ENCODE peak calls at places on chromosome 22, in four cellular contexts. A, X, W and Z are unnamed samples.

GRCh38 chr22:19663821-19664325 is 50.4 kb upstream of the SEPTIN5 start:
- DNase-seq in W (peak; percentile 70), A (no peak), X (no peak), Z (no peak)

GRCh38 chr22:21044931-21045584 is 688 bp upstream of the LRRC74B start:
- DNase-seq in A (no peak), X (peak; percentile 46), W (no peak), Z (no peak)

GRCh38 chr22:27399161-27399560 is 402.4 kb downstream of the MN1 start:
- DNase-seq in X (no peak), A (no peak), W (no peak), Z (no peak)

GRCh38 chr22:17281026-17281809 is 62.0 kb upstream of the ADA2 start:
- DNase-seq in A (no peak), X (no peak), W (no peak), Z (no peak)

GRCh38 chr22:50104149-50104548 is 14.3 kb downstream of the MOV10L1 start:
- DNase-seq in X (no peak), A (no peak), W (no peak), Z (no peak)

GRCh38 chr22:32341122-32341740 is 16.4 kb upstream of the RFPL3 start:
- DNase-seq in X (no peak), W (no peak), A (peak; percentile 17), Z (no peak)

GRCh38 chr22:27212617-27213177 is 555.3 kb downstream of the MIAT start:
- DNase-seq in W (peak; percentile 96), X (no peak), A (no peak), Z (peak; percentile 77)

GRCh38 chr22:50600541-50600940 is at the start of gene MAPK8IP2:
- DNase-seq in X (no peak), W (no peak), A (no peak), Z (peak; percentile 23)

GRCh38 chr22:28183078-28183870 is 264.2 kb upstream of the PITPNB start:
- DNase-seq in X (no peak), W (no peak), A (peak; percentile 27), Z (peak; percentile 57)

GRCh38 chr22:45105281-45105700 is 58.4 kb upstream of the NUP50 start:
- DNase-seq in W (no peak), A (no peak), X (no peak), Z (peak; percentile 11)

GRCh38 chr22:37419370-37419915 is 7.8 kb downstream of the ELFN2 start:
- DNase-seq in X (no peak), A (no peak), W (no peak), Z (peak; percentile 29)

GRCh38 chr22:19419464-19420178 is 11.9 kb downstream of the HIRA start:
- DNase-seq in W (no peak), X (no peak), A (no peak), Z (no peak)

GRCh38 chr22:44595841-44596341 is 97.9 kb upstream of the RTL6 start:
- DNase-seq in A (no peak), W (peak; percentile 21), X (no peak), Z (no peak)

GRCh38 chr22:44811141-44811540 is 58.8 kb downstream of the ARHGAP8 start:
- DNase-seq in X (no peak), A (no peak), W (no peak), Z (no peak)

GRCh38 chr22:28605362-28605761 is 74.3 kb downstream of the TTC28 start:
- DNase-seq in W (no peak), X (no peak), A (no peak), Z (no peak)

GRCh38 chr22:21713428-21714058 is 22.1 kb downstream of the YPEL1 start:
- DNase-seq in W (no peak), X (no peak), A (no peak), Z (no peak)

DNA sequence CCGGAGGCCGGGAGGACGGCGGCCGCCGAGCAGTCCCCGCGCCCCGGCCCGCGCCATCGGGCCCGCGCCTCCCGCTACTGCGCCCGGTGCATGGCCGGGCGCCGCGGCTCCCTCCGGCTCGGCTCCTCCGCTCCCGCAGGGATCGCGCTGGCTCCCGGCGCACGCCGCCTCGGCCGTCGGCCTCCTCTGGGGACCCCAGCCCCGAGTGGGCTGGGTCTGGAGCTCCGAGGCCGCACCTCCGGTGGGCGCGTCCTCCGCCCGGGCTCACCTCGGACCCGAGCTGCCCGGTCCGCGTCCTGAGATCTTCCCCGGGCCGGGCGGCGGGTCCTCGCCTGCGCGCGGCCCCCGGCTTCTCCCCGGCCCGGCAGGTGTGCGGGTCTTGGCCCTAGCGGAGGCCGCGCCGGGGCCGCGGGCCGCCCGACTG is 251 bp downstream of the SHISA8 start:
- DNase-seq in A (no peak), W (no peak), X (no peak), Z (no peak)
- H3K4me3 ChIP-seq in A (peak overlapping the region; percentile 43), W (no peak overlapping the region), X (peak overlapping the region; percentile 41), Z (peak overlapping the region; percentile 45)

GRCh38 chr22:39931271-39931670 is 28.9 kb upstream of the TMA7B start:
- DNase-seq in W (no peak), A (no peak), X (no peak), Z (no peak)

GRCh38 chr22:39935116-39935515 is 25.1 kb upstream of the TMA7B start:
- DNase-seq in A (no peak), W (no peak), X (no peak), Z (no peak)

GRCh38 chr22:39933741-39934140 is 26.5 kb upstream of the TMA7B start:
- DNase-seq in X (no peak), A (no peak), W (no peak), Z (no peak)

GRCh38 chr22:39932166-39932565 is 28.0 kb upstream of the TMA7B start:
- DNase-seq in X (no peak), W (no peak), A (no peak), Z (no peak)

DNA sequence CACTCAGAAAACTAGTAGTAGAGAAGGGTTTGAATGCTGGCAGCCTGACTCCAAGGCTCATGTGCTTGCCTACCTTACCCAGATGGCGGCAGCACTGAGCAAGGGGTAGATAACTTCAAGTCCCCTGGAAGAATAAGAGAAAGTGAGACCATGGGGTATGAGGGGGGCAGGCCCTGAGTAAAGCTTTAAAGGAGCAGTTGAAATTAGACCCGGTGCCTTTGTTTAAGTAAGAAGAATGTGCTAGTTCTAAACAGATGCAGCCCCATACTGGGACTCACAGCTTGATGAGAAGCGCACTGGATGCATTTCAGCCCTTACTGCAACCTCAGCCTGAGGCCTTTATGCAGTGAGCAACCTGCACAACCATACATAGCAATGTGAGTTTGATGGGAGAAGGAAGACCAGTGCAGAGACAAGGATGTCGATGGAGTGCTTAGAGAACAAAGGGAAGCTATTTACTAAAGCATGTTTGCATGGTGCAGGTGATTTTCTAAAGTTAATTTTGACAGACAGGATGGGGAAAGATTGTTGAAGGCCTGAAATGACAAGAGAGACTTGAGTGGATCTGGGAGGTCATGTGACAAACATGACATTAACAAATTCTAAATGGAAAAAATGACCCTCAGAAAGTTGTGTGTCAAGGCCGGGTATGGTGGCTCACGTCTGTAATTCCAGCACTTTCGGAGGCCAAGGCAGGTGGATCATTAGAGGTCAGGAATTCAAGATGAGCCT is 27.1 kb upstream of the TMA7B start:
- DNase-seq in W (peak; percentile 23), X (no peak), A (peak; percentile 71), Z (peak; percentile 55)
- H3K27me3 ChIP-seq in W (peaks cover 38% of the 10 kb centered on the region), X (peaks cover 60% of the 10 kb centered on the region), A (peaks cover 24% of the 10 kb centered on the region), Z (no peaks in the 10 kb centered on the region)

DNA sequence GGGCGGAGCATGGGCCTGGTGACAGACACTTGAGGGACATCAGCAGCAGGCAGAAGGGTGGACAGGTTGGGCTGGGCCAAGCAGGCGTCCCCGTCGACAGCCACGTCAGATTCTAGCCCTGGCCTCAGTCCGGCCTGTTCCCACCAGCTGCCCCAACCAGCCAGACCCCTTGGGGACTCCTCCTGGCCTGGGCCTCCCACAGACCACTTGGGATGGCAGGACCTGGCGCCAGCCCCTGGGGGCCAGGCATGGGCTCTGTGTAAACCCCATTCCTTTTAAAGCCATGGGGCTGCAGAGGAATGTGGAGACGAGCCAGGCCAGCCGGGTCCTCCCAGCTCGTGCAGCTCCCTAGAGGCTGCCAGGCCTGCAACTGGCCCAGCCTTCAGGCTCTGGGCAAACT is 4.7 kb upstream of the SUSD2 start:
- DNase-seq in A (no peak), X (no peak), W (no peak), Z (no peak)
- H3K4me1 ChIP-seq in A (peaks cover 12% of the 10 kb centered on the region), X (peaks cover 15% of the 10 kb centered on the region), W (no peaks in the 10 kb centered on the region), Z (peaks cover 3% of the 10 kb centered on the region)

GRCh38 chr22:36026741-36027140 is 1.9 kb downstream of the RBFOX2 start:
- DNase-seq in W (peak; percentile 49), X (no peak), A (no peak), Z (no peak)
- H3K4me3 ChIP-seq in W (peak overlapping the region; percentile 74), X (peak overlapping the region; percentile 71), A (peak overlapping the region; percentile 90), Z (no peak overlapping the region)

DNA sequence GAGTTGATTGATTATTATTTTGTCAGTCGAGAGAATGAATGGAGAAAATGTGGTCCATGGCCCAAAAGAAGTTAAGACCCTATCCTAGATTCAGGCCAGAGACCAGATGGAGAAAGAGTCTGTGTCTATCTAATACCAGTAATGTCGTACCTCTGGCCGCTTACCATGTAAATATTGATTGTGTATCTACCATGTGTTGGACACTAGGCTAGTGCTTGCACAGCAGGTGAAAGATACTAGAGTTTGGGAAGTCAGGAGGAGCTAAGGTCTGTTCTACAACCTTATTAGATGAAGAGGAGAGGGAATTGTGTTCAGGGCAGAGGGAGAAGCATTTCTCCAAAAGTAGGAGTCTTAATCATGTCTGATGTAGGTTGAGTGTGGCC is 31.8 kb downstream of the PIK3IP1 start:
- DNase-seq in X (no peak), A (no peak), W (no peak), Z (no peak)
- H3K27me3 ChIP-seq in X (no peaks in the 10 kb centered on the region), A (no peaks in the 10 kb centered on the region), W (no peaks in the 10 kb centered on the region), Z (no peaks in the 10 kb centered on the region)

DNA sequence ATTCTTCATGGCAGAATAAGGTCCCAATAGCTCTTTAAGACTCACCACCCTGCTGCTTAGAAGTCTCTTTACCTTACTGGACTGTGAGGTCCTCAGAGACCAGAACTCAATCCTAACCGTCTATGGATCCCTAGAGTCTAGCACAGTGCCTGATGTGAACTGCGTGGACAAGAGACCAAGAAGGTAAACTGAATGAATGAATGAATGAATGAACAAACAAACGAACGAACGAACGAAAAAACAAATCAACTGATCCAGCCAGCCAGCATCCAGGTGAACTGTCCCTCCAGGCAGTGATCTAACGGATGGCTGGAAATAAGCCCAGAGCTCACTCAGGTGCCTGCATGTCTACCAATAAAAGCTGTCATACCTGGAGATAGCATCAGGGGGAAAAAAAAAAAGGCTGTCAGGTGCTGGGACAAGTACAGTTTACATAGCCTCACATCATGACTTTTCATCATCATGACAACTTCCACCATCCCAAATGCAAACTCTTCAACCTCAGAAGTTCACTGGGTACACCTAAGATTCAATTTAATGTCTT is 59.8 kb downstream of the PACSIN2 start:
- DNase-seq in X (no peak), A (no peak), W (no peak), Z (no peak)
- H3K4me1 ChIP-seq in X (peaks cover 53% of the 10 kb centered on the region), A (peaks cover 35% of the 10 kb centered on the region), W (peaks cover 26% of the 10 kb centered on the region), Z (peaks cover 5% of the 10 kb centered on the region)

DNA sequence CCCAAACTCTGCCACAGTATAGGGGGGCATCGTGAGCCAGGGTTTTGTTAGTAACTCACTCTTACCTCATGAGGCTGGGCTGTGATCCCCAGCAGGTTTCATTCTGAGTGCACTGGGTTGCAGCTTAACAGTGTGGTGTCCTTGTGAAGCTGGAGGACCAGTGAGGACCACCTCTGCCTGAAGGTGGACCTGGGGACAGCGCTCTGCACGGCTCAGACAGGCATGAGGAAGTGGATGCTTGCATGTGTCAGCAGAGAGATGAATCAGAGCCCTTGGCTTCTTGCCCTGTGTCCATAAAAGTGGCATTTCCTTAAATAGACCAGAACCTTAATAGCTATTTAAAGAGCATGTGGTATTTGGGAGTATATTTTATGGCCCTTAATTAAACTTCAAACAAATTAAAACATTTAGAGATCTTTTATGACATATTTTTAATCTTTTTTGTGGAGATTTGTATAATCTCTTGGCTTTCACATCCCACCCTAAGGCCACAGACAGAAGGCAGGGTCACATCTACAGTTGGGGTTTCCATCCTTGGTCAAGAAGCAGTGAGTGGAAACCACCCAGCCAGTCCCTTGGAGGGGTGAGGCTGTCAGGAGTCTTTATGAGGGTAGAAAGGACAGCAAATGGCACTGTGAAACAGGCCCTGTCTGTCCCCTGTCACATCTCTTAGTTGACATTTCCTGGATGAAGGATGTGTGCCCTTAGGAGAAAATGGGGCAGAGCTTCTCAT is 24.8 kb upstream of the ADORA2A start:
- DNase-seq in A (peak; percentile 75), X (no peak), W (peak; percentile 97), Z (peak; percentile 96)
- H3K4me3 ChIP-seq in A (no peak overlapping the region), X (no peak overlapping the region), W (no peak overlapping the region), Z (no peak overlapping the region)

GRCh38 chr22:38844661-38845367 is 986 bp upstream of the NPTXR start:
- DNase-seq in X (no peak), A (no peak), W (no peak), Z (no peak)
- H3K27me3 ChIP-seq in X (peaks cover 32% of the 10 kb centered on the region), A (peaks cover 46% of the 10 kb centered on the region), W (peaks cover 24% of the 10 kb centered on the region), Z (no peaks in the 10 kb centered on the region)